ENCODE peak calls at places on chromosomes 3 and 15, in five cellular contexts. K is IMR-90, S is mesenchymal stem cell, D is H1, F is H9. E is an unnamed sample.

GRCh38 chr3:15490158-15490557 is 31.3 kb downstream of the COLQ start:
- DNase-seq in K (no peak), S (no peak), D (no peak), F (no peak), E (no peak)

GRCh38 chr15:92807971-92808571 is 92.1 kb upstream of the CHD2 start:
- DNase-seq in K (no peak), S (peak), D (no peak), F (no peak), E (peak)

GRCh38 chr15:70781236-70781635 is 17.9 kb upstream of the UACA start:
- DNase-seq in K (no peak), S (no peak), D (no peak), F (peak), E (peak)

GRCh38 chr15:57570994-57571393 is 20.7 kb upstream of the MYZAP start:
- DNase-seq in K (peak), S (peak), D (no peak), F (no peak), E (no peak)

GRCh38 chr3:124092811-124093210 is 100.9 kb upstream of the ROPN1 start:
- DNase-seq in K (peak), S (no peak), D (no peak), F (no peak), E (peak)

GRCh38 chr3:52532838-52533622 is 627 bp downstream of the NT5DC2 start:
- DNase-seq in K (no peak), S (peak), D (peak), F (peak), E (peak)

GRCh38 chr3:136277634-136278033 is 27.5 kb downstream of the PCCB start:
- DNase-seq in K (no peak), S (no peak), D (peak), F (peak), E (peak)

GRCh38 chr3:9715127-9715526 is 11.5 kb downstream of the CPNE9 start:
- DNase-seq in K (no peak), S (no peak), D (peak), F (peak), E (peak)

GRCh38 chr15:40793216-40793989 is 13.5 kb upstream of the ZFYVE19 start:
- DNase-seq in K (peak), S (peak), D (no peak), F (no peak), E (no peak)

GRCh38 chr3:105387122-105387751 is 20.5 kb downstream of the ALCAM start:
- DNase-seq in K (peak), S (peak), D (no peak), F (no peak), E (no peak)

GRCh38 chr3:156535162-156535627 is 19.7 kb downstream of the SSR3 start:
- DNase-seq in K (peak), S (peak), D (no peak), F (no peak), E (peak)

GRCh38 chr3:132055872-132056271 is 21.1 kb upstream of the CPNE4 start:
- DNase-seq in K (no peak), S (no peak), D (no peak), F (no peak), E (no peak)

GRCh38 chr3:149663966-149664365 is 6.1 kb upstream of the WWTR1 start:
- DNase-seq in K (no peak), S (no peak), D (no peak), F (no peak), E (peak)

GRCh38 chr15:89649716-89650115 is 5.6 kb downstream of the KIF7 start:
- DNase-seq in K (no peak), S (no peak), D (peak), F (no peak), E (no peak)

GRCh38 chr15:90594297-90594696 is 64.6 kb downstream of the CRTC3 start:
- DNase-seq in K (no peak), S (no peak), D (no peak), F (no peak), E (no peak)

GRCh38 chr3:63864008-63864871 is 573 bp downstream of the ATXN7 start:
- DNase-seq in K (no peak), S (peak), D (no peak), F (no peak), E (no peak)

GRCh38 chr3:185537369-185537970 is 14.9 kb downstream of the LIPH start:
- DNase-seq in K (peak), S (peak), D (no peak), F (no peak), E (peak)

GRCh38 chr3:129370248-129370964 is 58.0 kb downstream of the EFCAB12 start:
- DNase-seq in K (no peak), S (no peak), D (no peak), F (no peak), E (no peak)

GRCh38 chr3:128714887-128715496 is 11.0 kb upstream of the RAB7A start:
- DNase-seq in K (no peak), S (no peak), D (no peak), F (no peak), E (no peak)

GRCh38 chr3:128054363-128054762 is 2.1 kb downstream of the SEC61A1 start:
- DNase-seq in K (peak), S (peak), D (no peak), F (no peak), E (no peak)

GRCh38 chr15:46088486-46089437 is 453.9 kb downstream of the SQOR start:
- DNase-seq in K (peak), S (peak), D (no peak), F (no peak), E (no peak)

GRCh38 chr15:68228143-68228970 is 1.2 kb downstream of the CLN6 start:
- DNase-seq in K (no peak), S (peak), D (no peak), F (no peak), E (peak)

GRCh38 chr15:69675727-69676126 is 223.1 kb downstream of the RPLP1 start:
- DNase-seq in K (no peak), S (no peak), D (no peak), F (no peak), E (peak)

GRCh38 chr3:191047930-191048329 is 151.1 kb upstream of the OSTN start:
- DNase-seq in K (peak), S (no peak), D (no peak), F (no peak), E (no peak)

GRCh38 chr3:72485649-72486048 is 362.6 kb downstream of the SHQ1 start:
- DNase-seq in K (peak), S (peak), D (no peak), F (no peak), E (no peak)

GRCh38 chr3:72488736-72489030 is 359.6 kb downstream of the SHQ1 start:
- DNase-seq in K (peak), S (peak), D (no peak), F (no peak), E (no peak)

GRCh38 chr3:72489916-72490315 is 358.3 kb downstream of the SHQ1 start:
- DNase-seq in K (no peak), S (no peak), D (no peak), F (no peak), E (no peak)

GRCh38 chr3:72487078-72487765 is 361.0 kb downstream of the SHQ1 start:
- DNase-seq in K (peak), S (peak), D (no peak), F (peak), E (peak)

GRCh38 chr3:72487946-72488735 is 360.1 kb downstream of the SHQ1 start:
- DNase-seq in K (peak), S (peak), D (no peak), F (no peak), E (no peak)
- H3K18ac ChIP-seq in K (peak), S (peak), D (peak), F (no peak), E (no peak)

GRCh38 chr15:31870336-31871158 is 159.8 kb upstream of the CHRNA7 start:
- DNase-seq in K (peak), S (peak), D (peak), F (peak), E (peak)
- H4K8ac ChIP-seq in K (no peak), S (peak), D (peak), F (no peak), E (no peak)

GRCh38 chr3:160885791-160886286 is 129.8 kb downstream of the PPM1L start:
- DNase-seq in K (peak), S (peak), D (no peak), F (peak), E (peak)

GRCh38 chr3:160883373-160883772 is 127.3 kb downstream of the PPM1L start:
- DNase-seq in K (no peak), S (no peak), D (no peak), F (no peak), E (no peak)

DNA sequence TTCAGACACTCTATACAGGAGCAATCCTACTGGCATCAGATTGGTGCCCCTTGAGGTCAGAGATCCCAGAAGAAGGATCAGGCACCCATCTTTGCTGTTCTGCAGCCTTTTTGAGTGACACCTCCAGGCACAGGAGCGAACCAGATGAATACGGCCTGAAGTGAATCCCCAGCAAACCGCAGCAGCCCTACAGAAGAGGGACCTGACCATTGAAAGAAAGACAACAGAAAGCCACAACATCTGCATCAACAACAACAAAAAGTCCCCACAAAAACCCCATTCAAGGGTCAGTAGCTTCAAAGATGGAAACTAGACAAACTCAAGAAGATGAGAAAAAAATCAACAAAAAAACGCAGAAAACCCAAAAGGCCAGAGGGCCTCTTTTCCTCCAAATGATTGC is 130.4 kb downstream of the PPM1L start:
- DNase-seq in K (no peak), S (no peak), D (no peak), F (no peak), E (no peak)
- H3K18ac ChIP-seq in K (no peak), S (peak), D (no peak), F (no peak), E (peak)

GRCh38 chr3:40780341-40780800 is 255.6 kb downstream of the ZNF621 start:
- DNase-seq in K (no peak), S (no peak), D (no peak), F (peak), E (peak)

GRCh38 chr3:40779039-40779438 is 254.3 kb downstream of the ZNF621 start:
- DNase-seq in K (no peak), S (no peak), D (no peak), F (peak), E (peak)

GRCh38 chr3:40782086-40782721 is 257.4 kb downstream of the ZNF621 start:
- DNase-seq in K (no peak), S (no peak), D (no peak), F (no peak), E (peak)

GRCh38 chr3:40780801-40781406 is 256.1 kb downstream of the ZNF621 start:
- DNase-seq in K (no peak), S (no peak), D (no peak), F (no peak), E (no peak)
- H4K8ac ChIP-seq in K (no peak), S (no peak), D (peak), F (no peak), E (no peak)

GRCh38 chr3:111594781-111595180 is 365 bp downstream of the ZBED2 start:
- DNase-seq in K (no peak), S (no peak), D (no peak), F (no peak), E (no peak)
- H3K18ac ChIP-seq in K (peak), S (peak), D (no peak), F (no peak), E (no peak)

DNA sequence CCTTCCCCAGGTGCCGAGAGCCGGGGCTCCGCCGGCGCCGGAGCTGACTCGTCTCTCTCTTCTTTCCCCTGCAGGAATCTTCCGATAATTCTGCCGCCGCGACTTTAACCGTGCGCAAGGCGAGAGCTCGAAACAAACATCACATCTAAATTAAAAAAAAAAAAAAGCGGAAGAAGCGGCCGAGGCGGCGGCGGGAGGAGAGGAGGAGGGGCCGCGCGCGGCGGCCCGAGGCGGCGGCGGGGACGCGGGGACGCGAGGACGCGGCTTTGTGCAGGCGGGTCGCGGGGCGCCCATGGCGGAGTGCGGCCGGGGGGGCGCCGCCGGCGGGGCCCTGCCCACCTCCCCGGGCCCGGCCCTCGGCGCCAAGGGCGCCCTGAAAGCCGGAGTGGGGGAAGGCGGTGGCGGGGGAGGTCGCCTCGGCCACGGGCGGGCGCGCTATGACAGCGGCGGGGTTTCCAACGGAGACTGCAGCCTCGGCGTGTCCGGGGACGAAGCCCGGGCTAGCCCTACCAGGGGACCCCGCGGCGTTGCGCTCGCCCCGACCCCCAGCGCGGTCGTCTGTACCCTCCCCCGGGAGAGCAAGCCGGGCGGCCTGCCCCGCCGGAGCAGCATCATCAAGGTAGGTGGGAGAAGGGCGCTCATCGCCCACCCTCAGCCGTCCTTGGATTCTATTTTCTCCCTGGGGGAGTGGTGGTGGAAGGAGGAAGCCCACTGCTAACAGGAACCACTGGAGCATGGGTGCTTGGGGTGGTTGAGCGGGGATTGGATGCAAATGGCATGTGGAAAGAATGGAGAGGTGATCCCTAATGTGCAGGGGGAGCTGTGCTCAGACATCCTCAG is at the start of gene PLCL2:
- DNase-seq in K (peak), S (peak), D (peak), F (peak), E (peak)
- H4K8ac ChIP-seq in K (no peak), S (peak), D (peak), F (no peak), E (no peak)

DNA sequence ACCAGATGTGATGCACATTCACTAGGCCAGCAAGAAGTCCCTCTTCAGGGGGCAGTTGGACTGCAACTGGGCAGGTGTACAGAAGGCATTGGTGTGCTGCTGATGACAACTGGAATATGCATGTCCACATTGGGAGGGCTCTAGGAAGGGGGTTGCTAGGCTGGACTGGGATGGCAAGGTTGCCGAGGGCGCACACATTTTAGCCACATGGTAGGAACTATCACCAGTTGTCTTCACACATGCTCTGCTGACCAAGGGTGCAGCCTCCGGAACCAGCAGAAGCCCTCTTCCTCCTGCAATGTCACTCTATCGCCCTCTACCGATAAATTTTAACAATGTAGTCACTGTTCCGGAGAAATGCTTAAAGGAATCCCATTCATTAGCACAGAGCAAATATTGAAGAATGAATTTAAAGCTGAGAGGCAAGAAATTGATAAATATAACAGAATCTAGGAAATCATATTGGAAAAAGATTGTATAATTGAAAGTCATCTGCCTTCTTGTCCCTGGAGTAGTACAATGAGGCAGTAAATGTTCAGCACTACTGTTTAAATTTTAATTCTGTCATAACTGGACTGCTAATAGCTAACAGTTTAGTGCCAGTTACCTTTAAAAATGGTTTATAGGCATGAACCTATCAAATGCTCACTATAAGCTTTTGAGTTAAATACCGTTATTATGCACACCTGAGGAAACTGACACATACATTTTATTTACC is 22.6 kb upstream of the LYSMD4 start:
- DNase-seq in K (peak), S (peak), D (peak), F (peak), E (peak)
- H3K18ac ChIP-seq in K (no peak), S (peak), D (no peak), F (no peak), E (no peak)

DNA sequence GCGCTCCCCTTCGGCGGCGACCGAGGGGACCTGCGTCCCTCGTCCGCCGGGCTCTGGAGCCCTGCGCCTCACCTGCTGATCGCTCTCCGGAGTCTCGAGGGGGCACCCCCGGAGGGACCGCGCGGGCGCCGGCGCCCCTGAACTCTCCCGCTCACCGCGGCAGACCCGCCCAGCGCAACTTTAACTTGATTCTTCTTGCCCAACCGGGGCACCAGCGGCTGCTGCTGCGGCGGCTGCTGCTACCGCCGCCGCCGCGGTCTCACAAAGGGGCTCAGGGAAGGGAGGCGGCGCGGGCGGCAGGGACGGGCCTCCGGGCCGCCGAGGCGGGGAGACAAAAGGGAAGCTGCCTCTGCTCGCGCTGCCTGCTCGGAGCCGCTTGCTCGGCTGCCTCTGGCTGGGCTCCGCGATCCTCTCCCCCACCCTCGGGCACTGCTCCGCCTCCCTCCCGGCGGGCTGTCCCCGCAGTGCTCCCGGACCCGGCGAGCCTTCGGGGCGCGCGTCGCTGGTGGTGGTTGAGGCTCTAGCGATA is at the start of gene PPM1L:
- DNase-seq in K (peak), S (peak), D (no peak), F (no peak), E (peak)
- H4K8ac ChIP-seq in K (peak), S (peak), D (peak), F (no peak), E (no peak)

GRCh38 chr3:11603628-11604027 is 40.1 kb downstream of the VGLL4 start:
- DNase-seq in K (peak), S (peak), D (no peak), F (no peak), E (peak)
- H3K18ac ChIP-seq in K (peak), S (peak), D (no peak), F (peak), E (no peak)

E was measured in mesendoderm.